ENCODE peak calls at places on chromosomes 4 and X, in four cellular contexts. M, S, T and F are unnamed samples.

GRCh38 chr4:165096776-165097175 is 15.9 kb downstream of the TMEM192 start:
- DNase-seq in M (no peak), S (peak; percentile 23), T (no peak), F (peak; percentile 6)

GRCh38 chr4:38461342-38461741 is 202.7 kb upstream of the KLF3 start:
- DNase-seq in M (no peak), S (no peak), T (no peak), F (no peak)

GRCh38 chrX:121231566-121232358 is 184.4 kb downstream of the GLUD2 start:
- DNase-seq in M (no peak), S (no peak), T (no peak), F (no peak)

GRCh38 chr4:28449080-28449479 is 1588.4 kb downstream of the STIM2 start:
- DNase-seq in M (no peak), S (no peak), T (no peak), F (no peak)

GRCh38 chr4:27789768-27790167 is 929.1 kb downstream of the STIM2 start:
- DNase-seq in M (no peak), S (peak; percentile 75), T (no peak), F (peak; percentile 38)

GRCh38 chrX:141220342-141221008 is 21.8 kb downstream of the SPANXC start:
- DNase-seq in M (no peak), S (peak; percentile 92), T (no peak), F (peak; percentile 24)

GRCh38 chr4:744212-744841 is 38.7 kb downstream of the PCGF3 start:
- DNase-seq in M (no peak), S (no peak), T (no peak), F (no peak)

GRCh38 chr4:141074098-141074878 is 59.0 kb downstream of the RNF150 start:
- DNase-seq in M (no peak), S (no peak), T (no peak), F (peak; percentile 14)

GRCh38 chr4:53852343-53852742 is 212.1 kb downstream of the CHIC2 start:
- DNase-seq in M (no peak), S (no peak), T (no peak), F (peak; percentile 34)

GRCh38 chr4:101790521-101791188 is at the start of gene BANK1:
- DNase-seq in M (peak; percentile 18), S (peak; percentile 47), T (no peak), F (no peak)

GRCh38 chr4:25424539-25425228 is 47.6 kb downstream of the ANAPC4 start:
- DNase-seq in M (peak; percentile 60), S (no peak), T (no peak), F (no peak)

GRCh38 chr4:6926081-6926480 is 16.5 kb downstream of the TBC1D14 start:
- DNase-seq in M (no peak), S (no peak), T (no peak), F (no peak)

GRCh38 chr4:123415977-123416376 is 19.4 kb downstream of the SPRY1 start:
- DNase-seq in M (no peak), S (peak; percentile 83), T (no peak), F (peak; percentile 48)

GRCh38 chr4:22873899-22874298 is 181.2 kb downstream of the GBA3 start:
- DNase-seq in M (no peak), S (no peak), T (no peak), F (no peak)

GRCh38 chr4:22874334-22874912 is 181.7 kb downstream of the GBA3 start:
- DNase-seq in M (no peak), S (no peak), T (no peak), F (no peak)

GRCh38 chr4:22870847-22871246 is 178.1 kb downstream of the GBA3 start:
- DNase-seq in M (no peak), S (no peak), T (no peak), F (no peak)

GRCh38 chr4:22869235-22869634 is 176.5 kb downstream of the GBA3 start:
- DNase-seq in M (no peak), S (no peak), T (no peak), F (no peak)
- TF ChIP-seq CTCF in M (no peak), S (peak; percentile 34), T (no peak), F (no peak)

GRCh38 chr4:22859318-22859717 is 166.6 kb downstream of the GBA3 start:
- DNase-seq in M (no peak), S (no peak), T (no peak), F (no peak)
- H3K27ac ChIP-seq in M (no peak overlapping the region), S (no peak overlapping the region), T (no peak overlapping the region), F (no peak overlapping the region)

DNA sequence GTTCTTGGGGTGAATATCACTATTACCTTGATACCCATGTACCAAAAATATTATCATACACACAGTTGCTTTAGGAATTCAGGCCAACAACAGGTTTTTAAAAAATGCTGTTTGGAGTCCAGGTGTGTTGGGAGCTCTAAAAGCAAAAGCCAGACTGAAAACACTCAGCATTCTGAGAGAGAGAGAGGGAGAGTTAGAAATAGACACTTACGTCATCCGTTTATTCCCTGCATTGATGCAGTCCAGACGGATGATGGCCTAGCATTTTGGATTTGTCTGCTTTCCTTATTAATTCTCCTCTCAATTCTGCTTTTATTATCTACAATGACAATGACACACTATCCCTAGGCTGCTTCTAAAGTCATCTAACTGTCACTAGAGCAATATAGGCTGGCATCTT is 358.3 kb upstream of the BOD1L1 start:
- DNase-seq in M (no peak), S (no peak), T (no peak), F (no peak)
- H3K4me3 ChIP-seq in M (no peak overlapping the region), S (no peak overlapping the region), T (no peak overlapping the region), F (no peak overlapping the region)

DNA sequence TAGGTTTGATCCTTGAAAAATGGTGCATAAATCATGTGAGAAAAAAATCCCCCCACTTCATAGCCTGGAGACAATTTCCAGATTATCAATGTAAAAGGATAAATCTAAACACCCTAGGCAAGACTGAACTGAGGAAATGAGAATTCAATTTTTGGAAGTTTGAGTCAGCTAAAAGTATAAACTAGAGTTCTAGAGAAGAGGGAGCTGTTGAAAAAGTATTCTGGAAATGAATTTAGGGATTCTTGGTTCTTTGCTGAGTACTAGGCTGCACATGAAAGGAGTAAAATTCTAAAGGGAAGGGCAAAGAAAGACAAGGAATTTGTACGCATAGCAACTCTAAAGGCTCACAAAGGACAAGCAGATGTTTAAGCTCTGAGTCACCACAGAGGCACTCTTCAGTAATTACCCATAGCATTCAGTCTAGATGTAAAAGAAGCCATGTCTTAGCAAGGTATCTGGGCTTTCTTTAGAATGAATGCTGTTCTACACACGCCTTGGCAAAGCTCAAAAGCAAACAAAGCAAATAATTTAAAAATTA is 896.5 kb downstream of the PDHA2 start:
- DNase-seq in M (no peak), S (peak; percentile 62), T (no peak), F (peak; percentile 88)
- TF ChIP-seq CTCF in M (no peak), S (no peak), T (no peak), F (no peak)